ENCODE peak calls at places on chromosomes 16 and 17, in seven cellular contexts. F is aorta; E is neuronal stem cell; O is fibroblast of lung; V is GM23248; W is effector memory CD4-positive, alpha-beta T cell; D is PC-9. C is an unnamed sample. For H3K4me1, the result is how much of the 10 kb centered on the place peaks cover.

GRCh38 chr17:42781639-42782401 is 1.4 kb downstream of the WNK4 start:
- DNase-seq in F (no peak), E (no peak), O (no peak), V (peak), W (no peak), D (no peak), C (no peak)

GRCh38 chr16:10624527-10624926 is 44.1 kb upstream of the EMP2 start:
- DNase-seq in F (no peak), E (no peak), O (no peak), V (no peak), W (no peak), D (no peak), C (no peak)

GRCh38 chr17:64183815-64184397 is 54.0 kb upstream of the ERN1 start:
- DNase-seq in F (no peak), E (no peak), O (peak), V (peak), W (no peak), D (no peak), C (no peak)

GRCh38 chr17:34176440-34176839 is 78.6 kb upstream of the CCL2 start:
- DNase-seq in F (no peak), E (no peak), O (no peak), V (no peak), W (no peak), D (no peak), C (no peak)

GRCh38 chr16:79932564-79932963 is 332.0 kb upstream of the MAF start:
- DNase-seq in F (no peak), E (no peak), O (no peak), V (no peak), W (no peak), D (no peak), C (no peak)

GRCh38 chr16:57906385-57907316 is 64.3 kb downstream of the CNGB1 start:
- DNase-seq in F (no peak), E (peak), O (no peak), V (peak), W (no peak), D (no peak), C (no peak)

GRCh38 chr17:18157354-18157985 is 26.2 kb upstream of the ALKBH5 start:
- DNase-seq in F (no peak), E (no peak), O (no peak), V (no peak), W (no peak), D (no peak), C (no peak)

GRCh38 chr17:39973496-39973895 is 7.1 kb upstream of the PSMD3 start:
- DNase-seq in F (no peak), E (no peak), O (no peak), V (peak), W (no peak), D (no peak), C (peak)

GRCh38 chr17:68909066-68909465 is 46.1 kb downstream of the ABCA8 start:
- DNase-seq in F (peak), E (no peak), O (peak), V (peak), W (no peak), D (peak), C (no peak)

GRCh38 chr17:82120148-82120547 is 22.1 kb upstream of the FASN start:
- DNase-seq in F (no peak), E (no peak), O (peak), V (peak), W (no peak), D (no peak), C (no peak)

GRCh38 chr16:3010510-3010909 is 2.2 kb upstream of the CLDN9 start:
- DNase-seq in F (no peak), E (no peak), O (no peak), V (no peak), W (no peak), D (no peak), C (no peak)

GRCh38 chr16:784431-784830 is 3.8 kb downstream of the RPUSD1 start:
- DNase-seq in F (no peak), E (no peak), O (no peak), V (no peak), W (no peak), D (no peak), C (no peak)

GRCh38 chr17:76700627-76701470 is 9.9 kb downstream of the MXRA7 start:
- DNase-seq in F (peak), E (no peak), O (peak), V (peak), W (peak), D (no peak), C (no peak)

GRCh38 chr17:9968881-9969280 is 63.8 kb upstream of the RCVRN start:
- DNase-seq in F (no peak), E (no peak), O (peak), V (peak), W (no peak), D (peak), C (no peak)

GRCh38 chr17:72719582-72720493 is 372.6 kb downstream of the SLC39A11 start:
- DNase-seq in F (peak), E (no peak), O (peak), V (no peak), W (no peak), D (no peak), C (no peak)

GRCh38 chr16:303760-304505 is 21.0 kb downstream of the PDIA2 start:
- DNase-seq in F (no peak), E (no peak), O (peak), V (peak), W (no peak), D (no peak), C (no peak)

GRCh38 chr16:10510279-10510678 is 70.1 kb downstream of the EMP2 start:
- DNase-seq in F (no peak), E (no peak), O (no peak), V (no peak), W (no peak), D (no peak), C (no peak)

GRCh38 chr17:59154335-59154720 is 658 bp downstream of the SKA2 start:
- DNase-seq in F (no peak), E (peak), O (peak), V (peak), W (no peak), D (peak), C (peak)

GRCh38 chr16:31086629-31086906 is 2.2 kb downstream of the PRSS53 start:
- DNase-seq in F (no peak), E (no peak), O (no peak), V (no peak), W (no peak), D (no peak), C (no peak)

GRCh38 chr16:86673956-86674453 is 95.7 kb downstream of the FOXL1 start:
- DNase-seq in F (no peak), E (no peak), O (no peak), V (no peak), W (no peak), D (no peak), C (no peak)

GRCh38 chr16:3029499-3030127 is 5.8 kb downstream of the THOC6 start:
- DNase-seq in F (peak), E (no peak), O (no peak), V (peak), W (no peak), D (no peak), C (no peak)

GRCh38 chr16:13108126-13108525 is 206.7 kb downstream of the SHISA9 start:
- DNase-seq in F (no peak), E (no peak), O (no peak), V (no peak), W (no peak), D (peak), C (no peak)

GRCh38 chr16:20344630-20345029 is 7.9 kb downstream of the UMOD start:
- DNase-seq in F (no peak), E (no peak), O (no peak), V (no peak), W (no peak), D (no peak), C (no peak)

GRCh38 chr16:88647178-88648070 is 3.4 kb downstream of the CYBA start:
- DNase-seq in F (peak), E (no peak), O (no peak), V (no peak), W (no peak), D (no peak), C (no peak)

GRCh38 chr16:55189179-55189578 is 134.8 kb upstream of the IRX6 start:
- DNase-seq in F (no peak), E (no peak), O (no peak), V (no peak), W (no peak), D (no peak), C (no peak)

GRCh38 chr17:6366144-6366755 is 68.7 kb downstream of the AIPL1 start:
- DNase-seq in F (no peak), E (no peak), O (peak), V (peak), W (no peak), D (peak), C (no peak)

GRCh38 chr17:42354956-42355843 is 33.0 kb downstream of the STAT3 start:
- DNase-seq in F (no peak), E (no peak), O (peak), V (peak), W (no peak), D (no peak), C (no peak)

GRCh38 chr17:39939588-39940419 is 12.3 kb downstream of the LRRC3C start:
- DNase-seq in F (no peak), E (no peak), O (peak), V (peak), W (peak), D (no peak), C (no peak)

GRCh38 chr17:48577330-48577945 is 712 bp downstream of the HOXB4 start:
- DNase-seq in F (no peak), E (no peak), O (peak), V (peak), W (no peak), D (no peak), C (no peak)

GRCh38 chr17:72726936-72727335 is 365.6 kb downstream of the SLC39A11 start:
- DNase-seq in F (no peak), E (no peak), O (peak), V (no peak), W (no peak), D (no peak), C (peak)

GRCh38 chr17:17833664-17834357 is 3.0 kb downstream of the SREBF1 start:
- DNase-seq in F (no peak), E (no peak), O (no peak), V (no peak), W (no peak), D (no peak), C (no peak)

GRCh38 chr17:28325221-28325620 is 6.2 kb downstream of the TMEM97 start:
- DNase-seq in F (no peak), E (no peak), O (no peak), V (no peak), W (no peak), D (no peak), C (no peak)
- H3K4me1 ChIP-seq in F (under half), E (under half), O (under half), V (under half), W (under half), D (half or more), C (under half)

GRCh38 chr16:21649196-21649595 is 3.2 kb downstream of the IGSF6 start:
- DNase-seq in F (no peak), E (no peak), O (no peak), V (no peak), W (no peak), D (no peak), C (no peak)

GRCh38 chr16:21653571-21653970 is 1.2 kb upstream of the IGSF6 start:
- DNase-seq in F (no peak), E (no peak), O (no peak), V (no peak), W (no peak), D (no peak), C (peak)

GRCh38 chr16:21654881-21655280 is 2.5 kb upstream of the IGSF6 start:
- DNase-seq in F (no peak), E (no peak), O (no peak), V (no peak), W (no peak), D (no peak), C (no peak)

GRCh38 chr16:21650517-21650916 is 1.9 kb downstream of the IGSF6 start:
- DNase-seq in F (no peak), E (no peak), O (no peak), V (peak), W (no peak), D (no peak), C (no peak)

GRCh38 chr16:21652451-21652850 is at the start of gene IGSF6:
- DNase-seq in F (no peak), E (no peak), O (no peak), V (no peak), W (no peak), D (no peak), C (no peak)
- H3K27ac ChIP-seq in F (no peak), E (no peak), O (no peak), V (no peak), W (no peak), D (no peak), C (peak)

GRCh38 chr17:50659220-50659619 is 24.5 kb downstream of the ABCC3 start:
- DNase-seq in F (no peak), E (no peak), O (no peak), V (no peak), W (no peak), D (no peak), C (peak)
- H3K4me1 ChIP-seq in F (under half), E (under half), O (under half), V (under half), W (under half), D (half or more), C (under half)

DNA sequence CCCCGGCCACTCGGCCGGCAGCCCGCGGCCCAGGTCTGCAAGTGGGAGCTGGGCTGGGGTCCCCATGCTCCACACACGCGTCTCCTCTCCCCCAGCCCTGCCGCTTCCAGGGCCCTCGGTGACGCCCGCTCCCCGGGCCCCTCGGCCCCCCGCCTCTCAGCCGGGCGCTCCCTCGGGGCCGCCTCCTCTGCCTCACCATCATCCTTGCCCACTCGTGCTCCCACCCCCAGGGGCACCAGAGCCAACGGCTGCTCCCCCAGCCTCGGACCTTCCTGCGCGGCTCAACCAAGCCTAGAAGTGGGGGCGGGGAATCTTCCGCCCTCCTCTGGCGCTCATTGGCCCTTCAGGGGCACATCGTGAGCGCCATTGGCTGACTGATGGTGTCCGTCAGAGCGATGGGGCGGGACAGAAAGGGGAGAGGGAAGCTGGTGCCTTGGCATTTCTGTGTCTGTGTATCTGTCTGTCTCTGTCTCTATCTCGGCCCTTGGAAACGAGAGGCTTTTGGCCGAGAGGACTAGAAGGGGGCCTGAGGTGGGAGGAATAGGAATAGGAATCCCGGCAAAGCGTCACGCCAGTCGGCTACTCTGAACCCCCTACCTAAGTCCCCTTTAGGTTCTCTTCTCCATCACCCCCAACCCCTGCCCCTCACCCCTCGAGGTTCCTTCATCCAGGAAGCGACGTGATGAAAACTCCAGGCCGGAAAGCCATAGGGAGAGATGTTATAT is 88.9 kb downstream of the CDC27 start:
- DNase-seq in F (peak), E (peak), O (peak), V (peak), W (peak), D (peak), C (peak)
- H3K27ac ChIP-seq in F (peak), E (peak), O (peak), V (peak), W (peak), D (no peak), C (peak)

DNA sequence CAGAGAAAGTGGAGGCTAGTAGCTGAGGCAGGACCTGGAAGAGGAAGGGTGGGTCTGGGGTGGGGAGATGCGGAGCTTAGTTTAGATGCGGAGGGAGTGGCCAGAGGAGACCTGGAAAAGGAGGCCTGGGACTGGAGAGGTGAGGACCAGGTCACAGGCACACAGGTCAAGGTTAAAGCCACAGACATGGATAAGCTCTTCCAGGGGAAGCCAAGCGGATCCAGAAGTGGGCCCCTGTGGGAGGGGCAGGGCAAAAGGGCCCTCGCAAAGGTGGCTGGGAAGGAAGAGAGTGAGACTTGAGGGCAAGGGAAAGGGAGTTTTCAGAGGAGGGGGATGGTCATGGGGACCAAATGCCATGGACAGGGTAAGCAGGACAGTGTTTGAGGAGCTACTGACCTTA is 13.9 kb upstream of the MLLT6 start:
- DNase-seq in F (no peak), E (no peak), O (no peak), V (no peak), W (no peak), D (no peak), C (no peak)
- H3K4me1 ChIP-seq in F (under half), E (under half), O (under half), V (under half), W (under half), D (under half), C (under half)

GRCh38 chr17:4599505-4600281 is 15.4 kb downstream of the SMTNL2 start:
- DNase-seq in F (no peak), E (peak), O (peak), V (no peak), W (no peak), D (no peak), C (peak)
- H3K27ac ChIP-seq in F (no peak), E (peak), O (no peak), V (no peak), W (no peak), D (no peak), C (peak)

DNA sequence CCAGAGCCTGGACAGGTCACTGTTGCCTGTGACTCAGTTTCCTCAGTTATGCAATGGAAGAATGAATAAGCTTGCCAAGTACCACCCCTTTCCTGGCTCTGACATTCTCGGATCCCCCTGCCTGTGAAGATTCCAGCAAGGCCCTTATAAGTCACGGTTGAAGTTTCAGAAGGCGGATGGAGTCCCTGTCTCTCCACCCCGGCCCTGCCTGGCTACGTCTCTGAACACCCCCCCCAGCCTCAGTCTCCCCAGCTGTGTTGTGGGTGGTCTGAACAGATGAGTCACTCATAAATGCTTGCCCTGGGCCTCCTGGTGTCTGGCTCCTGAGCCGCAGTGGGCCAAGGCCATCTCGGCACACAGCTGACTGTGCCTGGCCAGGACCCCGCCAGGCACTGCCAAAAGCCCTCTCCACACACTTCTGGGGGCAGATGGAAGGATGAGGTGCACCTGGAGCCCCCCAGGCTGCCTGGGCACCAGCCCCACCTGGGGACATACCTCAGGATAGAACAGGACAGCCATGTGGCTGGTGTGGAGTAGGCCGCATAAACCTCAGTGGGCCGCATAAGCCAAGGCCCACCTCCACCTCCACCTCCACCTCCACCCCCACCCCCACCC is 15.4 kb downstream of the VASN start:
- DNase-seq in F (peak), E (no peak), O (no peak), V (peak), W (no peak), D (no peak), C (no peak)
- H3K4me1 ChIP-seq in F (under half), E (under half), O (half or more), V (half or more), W (under half), D (under half), C (under half)

DNA sequence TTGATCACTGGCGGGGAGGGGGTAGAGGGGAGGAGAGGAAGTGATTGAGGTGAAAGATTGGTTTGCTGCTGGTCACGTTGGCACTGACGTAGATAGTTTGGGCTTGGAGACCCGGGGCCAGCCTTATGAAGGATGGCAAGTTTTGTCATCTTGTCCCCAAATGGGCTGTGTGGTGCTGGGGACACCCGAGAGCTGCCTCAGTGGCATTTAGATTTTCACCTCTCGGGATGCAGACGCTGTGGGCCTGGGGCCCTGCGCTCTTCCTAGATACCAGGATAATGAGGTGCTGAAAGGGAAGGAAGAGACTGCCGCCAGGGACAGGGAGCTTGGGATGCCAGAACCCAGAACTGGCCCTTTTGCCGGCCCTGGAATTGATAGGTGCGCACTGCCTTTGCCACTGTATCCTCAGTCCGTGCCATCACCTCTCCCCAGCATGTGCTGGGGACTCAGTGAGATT is 1.4 kb upstream of the SOCS3 start:
- DNase-seq in F (no peak), E (no peak), O (no peak), V (no peak), W (no peak), D (no peak), C (no peak)
- H3K27ac ChIP-seq in F (no peak), E (no peak), O (no peak), V (no peak), W (no peak), D (no peak), C (peak)

GRCh38 chr17:61185385-61185784 is 214.3 kb upstream of the TBX2 start:
- DNase-seq in F (no peak), E (no peak), O (no peak), V (no peak), W (no peak), D (no peak), C (no peak)

GRCh38 chr17:61186996-61187395 is 212.6 kb upstream of the TBX2 start:
- DNase-seq in F (no peak), E (no peak), O (no peak), V (no peak), W (no peak), D (no peak), C (no peak)

GRCh38 chr17:61188081-61188480 is 211.6 kb upstream of the TBX2 start:
- DNase-seq in F (no peak), E (no peak), O (no peak), V (no peak), W (no peak), D (no peak), C (no peak)

GRCh38 chr17:61179316-61179715 is 220.3 kb upstream of the TBX2 start:
- DNase-seq in F (no peak), E (peak), O (no peak), V (no peak), W (no peak), D (no peak), C (no peak)

GRCh38 chr17:61183793-61184192 is 215.8 kb upstream of the TBX2 start:
- DNase-seq in F (no peak), E (no peak), O (no peak), V (no peak), W (no peak), D (no peak), C (no peak)
- H3K4me1 ChIP-seq in F (under half), E (under half), O (under half), V (under half), W (under half), D (under half), C (under half)

DNA sequence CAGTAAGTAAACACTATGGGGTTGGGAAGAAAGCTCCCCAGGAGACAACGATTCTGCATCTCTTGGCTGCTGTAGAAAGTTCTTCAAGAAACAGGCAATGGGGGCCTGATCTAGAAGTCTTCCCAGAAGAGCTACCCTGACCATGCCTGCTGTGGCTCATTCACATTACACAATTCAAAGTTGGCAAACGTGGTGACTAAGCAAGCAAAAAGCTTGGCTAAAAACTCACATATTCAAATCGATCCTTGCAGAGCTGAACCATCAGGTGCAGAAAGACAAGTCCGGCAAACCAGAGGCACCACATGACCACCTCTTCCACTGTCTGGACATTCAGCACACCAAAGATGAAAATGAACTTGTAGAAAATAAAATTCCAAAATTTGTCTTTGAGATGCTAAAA is 16.1 kb downstream of the AMFR start:
- DNase-seq in F (no peak), E (no peak), O (peak), V (peak), W (no peak), D (peak), C (no peak)
- H3K27ac ChIP-seq in F (no peak), E (no peak), O (no peak), V (no peak), W (no peak), D (peak), C (no peak)

C was measured in left lung.